ENCODE peak calls at places on chromosomes 13 and 19, in nine cellular contexts. One of them, this sample, is unnamed.

GRCh38 chr19:46478356-46478986 is 7.1 kb upstream of the PNMA8A start:
- DNase-seq in AG09319: no peak
- DNase-seq in stimulated activated CD4-positive, alpha-beta T cell treated with anti-CD3 and anti-CD28 coated beads, Interleukin-1b, Interleukin-23, amount 100 ng/mL, for 4 hours: no peak
- DNase-seq in brain microvascular endothelial cell: peak
- DNase-seq in NCI-H1092 treated with DMSO at 0.1 percent for 48 hours: peak
- DNase-seq in CD4-positive, alpha-beta T cell: no peak
- DNase-seq in non-pigmented ciliary epithelial cell: no peak
- DNase-seq in T-helper 9 cell: no peak
- DNase-seq in Daoy: peak
- DNase-seq in this sample: peak

GRCh38 chr19:35468637-35469036 is 20.6 kb downstream of the FFAR2 start:
- DNase-seq in NCI-H1092 treated with DMSO at 0.1 percent for 48 hours: peak
- DNase-seq in T-helper 9 cell: peak
- DNase-seq in AG09319: no peak
- DNase-seq in non-pigmented ciliary epithelial cell: no peak
- DNase-seq in CD4-positive, alpha-beta T cell: peak
- DNase-seq in stimulated activated CD4-positive, alpha-beta T cell treated with anti-CD3 and anti-CD28 coated beads, Interleukin-1b, Interleukin-23, amount 100 ng/mL, for 4 hours: peak
- DNase-seq in brain microvascular endothelial cell: peak
- DNase-seq in Daoy: peak
- DNase-seq in this sample: peak

GRCh38 chr13:110832531-110832930 is 82.3 kb downstream of the ANKRD10 start:
- DNase-seq in NCI-H1092 treated with DMSO at 0.1 percent for 48 hours: no peak
- DNase-seq in Daoy: no peak
- DNase-seq in non-pigmented ciliary epithelial cell: no peak
- DNase-seq in brain microvascular endothelial cell: no peak
- DNase-seq in CD4-positive, alpha-beta T cell: no peak
- DNase-seq in stimulated activated CD4-positive, alpha-beta T cell treated with anti-CD3 and anti-CD28 coated beads, Interleukin-1b, Interleukin-23, amount 100 ng/mL, for 4 hours: no peak
- DNase-seq in T-helper 9 cell: no peak
- DNase-seq in AG09319: no peak
- DNase-seq in this sample: no peak

GRCh38 chr13:93338906-93339305 is 112.3 kb downstream of the GPC6 start:
- DNase-seq in Daoy: no peak
- DNase-seq in CD4-positive, alpha-beta T cell: no peak
- DNase-seq in brain microvascular endothelial cell: no peak
- DNase-seq in AG09319: no peak
- DNase-seq in non-pigmented ciliary epithelial cell: no peak
- DNase-seq in T-helper 9 cell: no peak
- DNase-seq in stimulated activated CD4-positive, alpha-beta T cell treated with anti-CD3 and anti-CD28 coated beads, Interleukin-1b, Interleukin-23, amount 100 ng/mL, for 4 hours: no peak
- DNase-seq in NCI-H1092 treated with DMSO at 0.1 percent for 48 hours: no peak
- DNase-seq in this sample: no peak

GRCh38 chr19:16520074-16520973 is 21.9 kb downstream of the CHERP start:
- DNase-seq in AG09319: no peak
- DNase-seq in brain microvascular endothelial cell: no peak
- DNase-seq in Daoy: no peak
- DNase-seq in non-pigmented ciliary epithelial cell: no peak
- DNase-seq in NCI-H1092 treated with DMSO at 0.1 percent for 48 hours: no peak
- DNase-seq in T-helper 9 cell: no peak
- DNase-seq in CD4-positive, alpha-beta T cell: no peak
- DNase-seq in stimulated activated CD4-positive, alpha-beta T cell treated with anti-CD3 and anti-CD28 coated beads, Interleukin-1b, Interleukin-23, amount 100 ng/mL, for 4 hours: no peak
- DNase-seq in this sample: no peak

GRCh38 chr19:12496480-12496879 is 11.9 kb upstream of the ZNF709 start:
- DNase-seq in stimulated activated CD4-positive, alpha-beta T cell treated with anti-CD3 and anti-CD28 coated beads, Interleukin-1b, Interleukin-23, amount 100 ng/mL, for 4 hours: no peak
- DNase-seq in AG09319: no peak
- DNase-seq in Daoy: no peak
- DNase-seq in T-helper 9 cell: no peak
- DNase-seq in brain microvascular endothelial cell: no peak
- DNase-seq in non-pigmented ciliary epithelial cell: no peak
- DNase-seq in CD4-positive, alpha-beta T cell: no peak
- DNase-seq in NCI-H1092 treated with DMSO at 0.1 percent for 48 hours: no peak
- DNase-seq in this sample: no peak

GRCh38 chr19:49690656-49691242 is at the start of gene CPT1C:
- DNase-seq in brain microvascular endothelial cell: peak
- DNase-seq in T-helper 9 cell: peak
- DNase-seq in CD4-positive, alpha-beta T cell: peak
- DNase-seq in NCI-H1092 treated with DMSO at 0.1 percent for 48 hours: peak
- DNase-seq in non-pigmented ciliary epithelial cell: no peak
- DNase-seq in AG09319: peak
- DNase-seq in stimulated activated CD4-positive, alpha-beta T cell treated with anti-CD3 and anti-CD28 coated beads, Interleukin-1b, Interleukin-23, amount 100 ng/mL, for 4 hours: peak
- DNase-seq in Daoy: peak
- DNase-seq in this sample: peak

GRCh38 chr13:44840131-44840530 is 149.1 kb downstream of the NUFIP1 start:
- DNase-seq in NCI-H1092 treated with DMSO at 0.1 percent for 48 hours: no peak
- DNase-seq in AG09319: no peak
- DNase-seq in stimulated activated CD4-positive, alpha-beta T cell treated with anti-CD3 and anti-CD28 coated beads, Interleukin-1b, Interleukin-23, amount 100 ng/mL, for 4 hours: no peak
- DNase-seq in Daoy: no peak
- DNase-seq in CD4-positive, alpha-beta T cell: no peak
- DNase-seq in non-pigmented ciliary epithelial cell: no peak
- DNase-seq in brain microvascular endothelial cell: no peak
- DNase-seq in T-helper 9 cell: no peak
- DNase-seq in this sample: no peak

GRCh38 chr19:40266111-40266510 is 19.0 kb downstream of the AKT2 start:
- DNase-seq in non-pigmented ciliary epithelial cell: no peak
- DNase-seq in stimulated activated CD4-positive, alpha-beta T cell treated with anti-CD3 and anti-CD28 coated beads, Interleukin-1b, Interleukin-23, amount 100 ng/mL, for 4 hours: no peak
- DNase-seq in T-helper 9 cell: no peak
- DNase-seq in AG09319: no peak
- DNase-seq in Daoy: no peak
- DNase-seq in brain microvascular endothelial cell: no peak
- DNase-seq in CD4-positive, alpha-beta T cell: no peak
- DNase-seq in NCI-H1092 treated with DMSO at 0.1 percent for 48 hours: peak
- DNase-seq in this sample: no peak

GRCh38 chr13:66837246-66837645 is 392.9 kb downstream of the PCDH9 start:
- DNase-seq in CD4-positive, alpha-beta T cell: no peak
- DNase-seq in brain microvascular endothelial cell: no peak
- DNase-seq in stimulated activated CD4-positive, alpha-beta T cell treated with anti-CD3 and anti-CD28 coated beads, Interleukin-1b, Interleukin-23, amount 100 ng/mL, for 4 hours: no peak
- DNase-seq in AG09319: no peak
- DNase-seq in NCI-H1092 treated with DMSO at 0.1 percent for 48 hours: no peak
- DNase-seq in Daoy: no peak
- DNase-seq in non-pigmented ciliary epithelial cell: no peak
- DNase-seq in T-helper 9 cell: no peak
- DNase-seq in this sample: no peak

GRCh38 chr19:16871870-16872269 is 16.9 kb upstream of the F2RL3 start:
- DNase-seq in CD4-positive, alpha-beta T cell: no peak
- DNase-seq in brain microvascular endothelial cell: no peak
- DNase-seq in stimulated activated CD4-positive, alpha-beta T cell treated with anti-CD3 and anti-CD28 coated beads, Interleukin-1b, Interleukin-23, amount 100 ng/mL, for 4 hours: no peak
- DNase-seq in NCI-H1092 treated with DMSO at 0.1 percent for 48 hours: no peak
- DNase-seq in non-pigmented ciliary epithelial cell: no peak
- DNase-seq in Daoy: no peak
- DNase-seq in AG09319: no peak
- DNase-seq in T-helper 9 cell: no peak
- DNase-seq in this sample: no peak

GRCh38 chr19:30136591-30136990 is 194.6 kb downstream of the URI1 start:
- DNase-seq in brain microvascular endothelial cell: no peak
- DNase-seq in AG09319: no peak
- DNase-seq in non-pigmented ciliary epithelial cell: no peak
- DNase-seq in Daoy: peak
- DNase-seq in NCI-H1092 treated with DMSO at 0.1 percent for 48 hours: no peak
- DNase-seq in stimulated activated CD4-positive, alpha-beta T cell treated with anti-CD3 and anti-CD28 coated beads, Interleukin-1b, Interleukin-23, amount 100 ng/mL, for 4 hours: no peak
- DNase-seq in CD4-positive, alpha-beta T cell: no peak
- DNase-seq in T-helper 9 cell: no peak
- DNase-seq in this sample: no peak

GRCh38 chr13:21022694-21023325 is 38.6 kb downstream of the LATS2 start:
- DNase-seq in non-pigmented ciliary epithelial cell: no peak
- DNase-seq in T-helper 9 cell: no peak
- DNase-seq in Daoy: no peak
- DNase-seq in brain microvascular endothelial cell: no peak
- DNase-seq in NCI-H1092 treated with DMSO at 0.1 percent for 48 hours: peak
- DNase-seq in AG09319: no peak
- DNase-seq in stimulated activated CD4-positive, alpha-beta T cell treated with anti-CD3 and anti-CD28 coated beads, Interleukin-1b, Interleukin-23, amount 100 ng/mL, for 4 hours: no peak
- DNase-seq in CD4-positive, alpha-beta T cell: no peak
- DNase-seq in this sample: no peak

GRCh38 chr19:58396691-58397532 is 1.5 kb downstream of the RNF225 start:
- DNase-seq in Daoy: no peak
- DNase-seq in NCI-H1092 treated with DMSO at 0.1 percent for 48 hours: no peak
- DNase-seq in stimulated activated CD4-positive, alpha-beta T cell treated with anti-CD3 and anti-CD28 coated beads, Interleukin-1b, Interleukin-23, amount 100 ng/mL, for 4 hours: no peak
- DNase-seq in T-helper 9 cell: no peak
- DNase-seq in non-pigmented ciliary epithelial cell: no peak
- DNase-seq in AG09319: no peak
- DNase-seq in brain microvascular endothelial cell: no peak
- DNase-seq in CD4-positive, alpha-beta T cell: no peak
- DNase-seq in this sample: no peak

GRCh38 chr13:72221276-72221962 is 354.4 kb upstream of the DACH1 start:
- DNase-seq in T-helper 9 cell: no peak
- DNase-seq in CD4-positive, alpha-beta T cell: no peak
- DNase-seq in NCI-H1092 treated with DMSO at 0.1 percent for 48 hours: no peak
- DNase-seq in Daoy: no peak
- DNase-seq in stimulated activated CD4-positive, alpha-beta T cell treated with anti-CD3 and anti-CD28 coated beads, Interleukin-1b, Interleukin-23, amount 100 ng/mL, for 4 hours: no peak
- DNase-seq in non-pigmented ciliary epithelial cell: no peak
- DNase-seq in brain microvascular endothelial cell: no peak
- DNase-seq in AG09319: no peak
- DNase-seq in this sample: peak

GRCh38 chr13:33287142-33287882 is 1.8 kb upstream of the STARD13 start:
- DNase-seq in brain microvascular endothelial cell: no peak
- DNase-seq in CD4-positive, alpha-beta T cell: no peak
- DNase-seq in T-helper 9 cell: no peak
- DNase-seq in Daoy: no peak
- DNase-seq in NCI-H1092 treated with DMSO at 0.1 percent for 48 hours: no peak
- DNase-seq in stimulated activated CD4-positive, alpha-beta T cell treated with anti-CD3 and anti-CD28 coated beads, Interleukin-1b, Interleukin-23, amount 100 ng/mL, for 4 hours: no peak
- DNase-seq in non-pigmented ciliary epithelial cell: no peak
- DNase-seq in AG09319: no peak
- DNase-seq in this sample: no peak

GRCh38 chr19:40530091-40530901 is 46.4 kb upstream of the SHKBP1 start:
- DNase-seq in stimulated activated CD4-positive, alpha-beta T cell treated with anti-CD3 and anti-CD28 coated beads, Interleukin-1b, Interleukin-23, amount 100 ng/mL, for 4 hours: no peak
- DNase-seq in NCI-H1092 treated with DMSO at 0.1 percent for 48 hours: peak
- DNase-seq in T-helper 9 cell: peak
- DNase-seq in brain microvascular endothelial cell: no peak
- DNase-seq in Daoy: peak
- DNase-seq in non-pigmented ciliary epithelial cell: no peak
- DNase-seq in AG09319: no peak
- DNase-seq in CD4-positive, alpha-beta T cell: peak
- DNase-seq in this sample: no peak

GRCh38 chr19:28394705-28395104 is 818.2 kb downstream of the UQCRFS1 start:
- DNase-seq in AG09319: no peak
- DNase-seq in T-helper 9 cell: no peak
- DNase-seq in stimulated activated CD4-positive, alpha-beta T cell treated with anti-CD3 and anti-CD28 coated beads, Interleukin-1b, Interleukin-23, amount 100 ng/mL, for 4 hours: no peak
- DNase-seq in brain microvascular endothelial cell: no peak
- DNase-seq in NCI-H1092 treated with DMSO at 0.1 percent for 48 hours: peak
- DNase-seq in CD4-positive, alpha-beta T cell: no peak
- DNase-seq in Daoy: no peak
- DNase-seq in non-pigmented ciliary epithelial cell: no peak
- DNase-seq in this sample: no peak

GRCh38 chr19:920051-920857 is 3.1 kb downstream of the KISS1R start:
- DNase-seq in CD4-positive, alpha-beta T cell: peak
- DNase-seq in brain microvascular endothelial cell: no peak
- DNase-seq in stimulated activated CD4-positive, alpha-beta T cell treated with anti-CD3 and anti-CD28 coated beads, Interleukin-1b, Interleukin-23, amount 100 ng/mL, for 4 hours: peak
- DNase-seq in T-helper 9 cell: peak
- DNase-seq in NCI-H1092 treated with DMSO at 0.1 percent for 48 hours: peak
- DNase-seq in AG09319: no peak
- DNase-seq in non-pigmented ciliary epithelial cell: no peak
- DNase-seq in Daoy: peak
- DNase-seq in this sample: no peak

GRCh38 chr19:40136818-40137217 is 46.1 kb upstream of the ZNF780A start:
- DNase-seq in AG09319: no peak
- DNase-seq in NCI-H1092 treated with DMSO at 0.1 percent for 48 hours: no peak
- DNase-seq in Daoy: no peak
- DNase-seq in brain microvascular endothelial cell: no peak
- DNase-seq in stimulated activated CD4-positive, alpha-beta T cell treated with anti-CD3 and anti-CD28 coated beads, Interleukin-1b, Interleukin-23, amount 100 ng/mL, for 4 hours: no peak
- DNase-seq in CD4-positive, alpha-beta T cell: no peak
- DNase-seq in T-helper 9 cell: no peak
- DNase-seq in non-pigmented ciliary epithelial cell: no peak
- DNase-seq in this sample: no peak

GRCh38 chr13:91356919-91357612 is 9.6 kb downstream of the MIR17HG start:
- DNase-seq in T-helper 9 cell: no peak
- DNase-seq in AG09319: no peak
- DNase-seq in NCI-H1092 treated with DMSO at 0.1 percent for 48 hours: no peak
- DNase-seq in stimulated activated CD4-positive, alpha-beta T cell treated with anti-CD3 and anti-CD28 coated beads, Interleukin-1b, Interleukin-23, amount 100 ng/mL, for 4 hours: no peak
- DNase-seq in non-pigmented ciliary epithelial cell: no peak
- DNase-seq in Daoy: no peak
- DNase-seq in brain microvascular endothelial cell: no peak
- DNase-seq in CD4-positive, alpha-beta T cell: no peak
- DNase-seq in this sample: no peak

GRCh38 chr19:35236638-35237400 is 8.3 kb upstream of the FAM187B start:
- DNase-seq in NCI-H1092 treated with DMSO at 0.1 percent for 48 hours: no peak
- DNase-seq in AG09319: no peak
- DNase-seq in T-helper 9 cell: no peak
- DNase-seq in Daoy: no peak
- DNase-seq in brain microvascular endothelial cell: no peak
- DNase-seq in non-pigmented ciliary epithelial cell: no peak
- DNase-seq in CD4-positive, alpha-beta T cell: peak
- DNase-seq in stimulated activated CD4-positive, alpha-beta T cell treated with anti-CD3 and anti-CD28 coated beads, Interleukin-1b, Interleukin-23, amount 100 ng/mL, for 4 hours: no peak
- DNase-seq in this sample: no peak

GRCh38 chr13:21674271-21675009 is 3.6 kb downstream of the FGF9 start:
- DNase-seq in brain microvascular endothelial cell: no peak
- DNase-seq in NCI-H1092 treated with DMSO at 0.1 percent for 48 hours: peak
- DNase-seq in Daoy: peak
- DNase-seq in T-helper 9 cell: no peak
- DNase-seq in stimulated activated CD4-positive, alpha-beta T cell treated with anti-CD3 and anti-CD28 coated beads, Interleukin-1b, Interleukin-23, amount 100 ng/mL, for 4 hours: peak
- DNase-seq in non-pigmented ciliary epithelial cell: no peak
- DNase-seq in AG09319: no peak
- DNase-seq in CD4-positive, alpha-beta T cell: peak
- DNase-seq in this sample: peak

GRCh38 chr13:87259479-87260083 is 411.6 kb upstream of the SLITRK5 start:
- DNase-seq in NCI-H1092 treated with DMSO at 0.1 percent for 48 hours: no peak
- DNase-seq in non-pigmented ciliary epithelial cell: no peak
- DNase-seq in CD4-positive, alpha-beta T cell: no peak
- DNase-seq in stimulated activated CD4-positive, alpha-beta T cell treated with anti-CD3 and anti-CD28 coated beads, Interleukin-1b, Interleukin-23, amount 100 ng/mL, for 4 hours: no peak
- DNase-seq in T-helper 9 cell: no peak
- DNase-seq in Daoy: peak
- DNase-seq in brain microvascular endothelial cell: no peak
- DNase-seq in AG09319: no peak
- DNase-seq in this sample: peak

GRCh38 chr13:112943309-112944125 is 25.5 kb upstream of the MCF2L start:
- DNase-seq in stimulated activated CD4-positive, alpha-beta T cell treated with anti-CD3 and anti-CD28 coated beads, Interleukin-1b, Interleukin-23, amount 100 ng/mL, for 4 hours: peak
- DNase-seq in T-helper 9 cell: no peak
- DNase-seq in CD4-positive, alpha-beta T cell: peak
- DNase-seq in brain microvascular endothelial cell: no peak
- DNase-seq in NCI-H1092 treated with DMSO at 0.1 percent for 48 hours: peak
- DNase-seq in non-pigmented ciliary epithelial cell: no peak
- DNase-seq in Daoy: peak
- DNase-seq in AG09319: no peak
- DNase-seq in this sample: peak

GRCh38 chr19:3054972-3055740 is 7.1 kb downstream of the TLE5 start:
- DNase-seq in CD4-positive, alpha-beta T cell: no peak
- DNase-seq in NCI-H1092 treated with DMSO at 0.1 percent for 48 hours: no peak
- DNase-seq in T-helper 9 cell: no peak
- DNase-seq in brain microvascular endothelial cell: no peak
- DNase-seq in non-pigmented ciliary epithelial cell: no peak
- DNase-seq in Daoy: peak
- DNase-seq in stimulated activated CD4-positive, alpha-beta T cell treated with anti-CD3 and anti-CD28 coated beads, Interleukin-1b, Interleukin-23, amount 100 ng/mL, for 4 hours: no peak
- DNase-seq in AG09319: no peak
- DNase-seq in this sample: peak

GRCh38 chr19:53537523-53538377 is at the start of gene ZNF331:
- DNase-seq in non-pigmented ciliary epithelial cell: no peak
- DNase-seq in CD4-positive, alpha-beta T cell: peak
- DNase-seq in NCI-H1092 treated with DMSO at 0.1 percent for 48 hours: peak
- DNase-seq in stimulated activated CD4-positive, alpha-beta T cell treated with anti-CD3 and anti-CD28 coated beads, Interleukin-1b, Interleukin-23, amount 100 ng/mL, for 4 hours: peak
- DNase-seq in T-helper 9 cell: peak
- DNase-seq in Daoy: peak
- DNase-seq in AG09319: peak
- DNase-seq in brain microvascular endothelial cell: peak
- DNase-seq in this sample: peak

GRCh38 chr19:50022823-50023222 is 2.3 kb downstream of the VRK3 start:
- DNase-seq in NCI-H1092 treated with DMSO at 0.1 percent for 48 hours: no peak
- DNase-seq in AG09319: no peak
- DNase-seq in Daoy: no peak
- DNase-seq in T-helper 9 cell: no peak
- DNase-seq in brain microvascular endothelial cell: no peak
- DNase-seq in stimulated activated CD4-positive, alpha-beta T cell treated with anti-CD3 and anti-CD28 coated beads, Interleukin-1b, Interleukin-23, amount 100 ng/mL, for 4 hours: no peak
- DNase-seq in non-pigmented ciliary epithelial cell: no peak
- DNase-seq in CD4-positive, alpha-beta T cell: no peak
- DNase-seq in this sample: no peak

GRCh38 chr13:25085125-25085742 is 10.7 kb upstream of the PABPC3 start:
- DNase-seq in non-pigmented ciliary epithelial cell: peak
- DNase-seq in brain microvascular endothelial cell: peak
- DNase-seq in T-helper 9 cell: no peak
- DNase-seq in NCI-H1092 treated with DMSO at 0.1 percent for 48 hours: peak
- DNase-seq in AG09319: no peak
- DNase-seq in Daoy: peak
- DNase-seq in stimulated activated CD4-positive, alpha-beta T cell treated with anti-CD3 and anti-CD28 coated beads, Interleukin-1b, Interleukin-23, amount 100 ng/mL, for 4 hours: no peak
- DNase-seq in CD4-positive, alpha-beta T cell: no peak
- DNase-seq in this sample: peak

GRCh38 chr13:111602874-111603273 is 282.4 kb downstream of the TEX29 start:
- DNase-seq in non-pigmented ciliary epithelial cell: no peak
- DNase-seq in Daoy: no peak
- DNase-seq in CD4-positive, alpha-beta T cell: no peak
- DNase-seq in T-helper 9 cell: no peak
- DNase-seq in brain microvascular endothelial cell: no peak
- DNase-seq in AG09319: no peak
- DNase-seq in stimulated activated CD4-positive, alpha-beta T cell treated with anti-CD3 and anti-CD28 coated beads, Interleukin-1b, Interleukin-23, amount 100 ng/mL, for 4 hours: no peak
- DNase-seq in NCI-H1092 treated with DMSO at 0.1 percent for 48 hours: no peak
- DNase-seq in this sample: no peak

GRCh38 chr19:58406818-58407657 is 1.4 kb upstream of the ZNF584 start:
- DNase-seq in stimulated activated CD4-positive, alpha-beta T cell treated with anti-CD3 and anti-CD28 coated beads, Interleukin-1b, Interleukin-23, amount 100 ng/mL, for 4 hours: no peak
- DNase-seq in Daoy: no peak
- DNase-seq in CD4-positive, alpha-beta T cell: no peak
- DNase-seq in NCI-H1092 treated with DMSO at 0.1 percent for 48 hours: no peak
- DNase-seq in non-pigmented ciliary epithelial cell: no peak
- DNase-seq in T-helper 9 cell: no peak
- DNase-seq in AG09319: no peak
- DNase-seq in brain microvascular endothelial cell: no peak
- DNase-seq in this sample: peak

This sample was measured in ELR.